ENCODE peak calls at places on chromosomes 6 and 20, in four cellular contexts. One of them, this sample, is unnamed.

GRCh38 chr20:35592339-35592960 is 23.2 kb upstream of the SPAG4 start:
- DNase-seq in SK-N-SH: no peak
- DNase-seq in HepG2: no peak
- DNase-seq in WTC11: no peak
- DNase-seq in this sample: peak

GRCh38 chr20:33790571-33790970 is 20.6 kb upstream of the CHMP4B start:
- DNase-seq in WTC11: no peak
- DNase-seq in HepG2: no peak
- DNase-seq in SK-N-SH: no peak
- DNase-seq in this sample: no peak

GRCh38 chr6:35534396-35535170 is 21.9 kb upstream of the TULP1 start:
- DNase-seq in SK-N-SH: peak
- DNase-seq in HepG2: no peak
- DNase-seq in WTC11: no peak
- DNase-seq in this sample: no peak

GRCh38 chr6:167240034-167240541 is 51.0 kb upstream of the UNC93A start:
- DNase-seq in HepG2: no peak
- DNase-seq in WTC11: no peak
- DNase-seq in SK-N-SH: no peak
- DNase-seq in this sample: no peak

GRCh38 chr20:47992021-47992467 is 206.8 kb upstream of the SULF2 start:
- DNase-seq in WTC11: no peak
- DNase-seq in SK-N-SH: no peak
- DNase-seq in HepG2: no peak
- DNase-seq in this sample: no peak

GRCh38 chr20:17910828-17911294 is 57.7 kb downstream of the SNX5 start:
- DNase-seq in WTC11: no peak
- DNase-seq in HepG2: no peak
- DNase-seq in SK-N-SH: no peak
- DNase-seq in this sample: peak

GRCh38 chr6:7673063-7673536 is 52.8 kb upstream of the BMP6 start:
- DNase-seq in HepG2: no peak
- DNase-seq in WTC11: peak
- DNase-seq in SK-N-SH: peak
- DNase-seq in this sample: peak

GRCh38 chr6:12249516-12250394 is 40.4 kb upstream of the EDN1 start:
- DNase-seq in WTC11: no peak
- DNase-seq in HepG2: no peak
- DNase-seq in SK-N-SH: no peak
- DNase-seq in this sample: no peak

GRCh38 chr6:53258774-53259155 is 90.0 kb downstream of the ELOVL5 start:
- DNase-seq in SK-N-SH: no peak
- DNase-seq in WTC11: no peak
- DNase-seq in HepG2: no peak
- DNase-seq in this sample: no peak

GRCh38 chr20:10007747-10008146 is 27.0 kb upstream of the ANKEF1 start:
- DNase-seq in WTC11: no peak
- DNase-seq in SK-N-SH: no peak
- DNase-seq in HepG2: no peak
- DNase-seq in this sample: no peak

GRCh38 chr6:117110146-117110545 is 155.2 kb upstream of the VGLL2 start:
- DNase-seq in WTC11: no peak
- DNase-seq in HepG2: no peak
- DNase-seq in SK-N-SH: no peak
- DNase-seq in this sample: no peak

GRCh38 chr6:117110737-117111136 is 154.6 kb upstream of the VGLL2 start:
- DNase-seq in SK-N-SH: no peak
- DNase-seq in WTC11: no peak
- DNase-seq in HepG2: no peak
- DNase-seq in this sample: no peak
- TF ChIP-seq FOXJ3 in SK-N-SH: no peak
- TF ChIP-seq FOXJ3 in WTC11: no peak
- TF ChIP-seq FOXJ3 in HepG2: no peak
- TF ChIP-seq FOXJ3 in this sample: no peak

DNA sequence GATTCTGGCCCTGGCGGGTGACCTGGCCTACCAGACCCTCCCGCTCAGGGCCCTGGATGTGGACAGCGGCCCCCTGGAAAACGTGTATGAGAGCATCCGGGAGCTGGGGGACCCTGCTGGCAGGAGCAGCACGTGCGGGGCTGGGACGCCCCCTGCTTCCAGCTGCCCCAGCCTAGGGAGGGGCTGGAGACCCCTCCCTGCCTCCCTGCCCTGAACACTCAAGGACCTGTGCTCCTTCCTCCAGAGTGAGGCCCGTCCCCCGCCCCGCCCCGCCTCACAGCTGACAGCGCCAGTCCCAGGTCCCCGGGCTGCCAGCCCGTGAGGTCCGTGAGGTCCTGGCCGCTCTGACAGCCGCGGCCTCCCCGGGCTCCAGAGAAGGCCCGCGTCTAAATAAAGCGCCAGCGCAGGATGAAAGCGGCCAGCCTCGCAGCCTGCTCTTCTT is 868 bp upstream of the SLC2A4RG start:
- DNase-seq in SK-N-SH: peak
- DNase-seq in WTC11: peak
- DNase-seq in HepG2: peak
- DNase-seq in this sample: peak
- TF ChIP-seq FOXJ3 in SK-N-SH: no peak
- TF ChIP-seq FOXJ3 in WTC11: no peak
- TF ChIP-seq FOXJ3 in HepG2: no peak
- TF ChIP-seq FOXJ3 in this sample: no peak

GRCh38 chr6:1395941-1396908 is 6.8 kb downstream of the FOXF2 start:
- DNase-seq in WTC11: no peak
- DNase-seq in SK-N-SH: no peak
- DNase-seq in HepG2: no peak
- DNase-seq in this sample: no peak
- TF ChIP-seq FOXJ3 in WTC11: no peak
- TF ChIP-seq FOXJ3 in SK-N-SH: no peak
- TF ChIP-seq FOXJ3 in HepG2: no peak
- TF ChIP-seq FOXJ3 in this sample: no peak

GRCh38 chr6:159692303-159693127 is 526 bp downstream of the SOD2 start:
- DNase-seq in HepG2: peak
- DNase-seq in WTC11: peak
- DNase-seq in SK-N-SH: peak
- DNase-seq in this sample: no peak
- TF ChIP-seq FOXJ3 in HepG2: no peak
- TF ChIP-seq FOXJ3 in WTC11: no peak
- TF ChIP-seq FOXJ3 in SK-N-SH: no peak
- TF ChIP-seq FOXJ3 in this sample: no peak

GRCh38 chr6:147625946-147626345 is 117.5 kb downstream of the SAMD5 start:
- DNase-seq in WTC11: no peak
- DNase-seq in HepG2: no peak
- DNase-seq in SK-N-SH: no peak
- DNase-seq in this sample: no peak
- TF ChIP-seq FOXJ3 in WTC11: no peak
- TF ChIP-seq FOXJ3 in HepG2: no peak
- TF ChIP-seq FOXJ3 in SK-N-SH: no peak
- TF ChIP-seq FOXJ3 in this sample: no peak

DNA sequence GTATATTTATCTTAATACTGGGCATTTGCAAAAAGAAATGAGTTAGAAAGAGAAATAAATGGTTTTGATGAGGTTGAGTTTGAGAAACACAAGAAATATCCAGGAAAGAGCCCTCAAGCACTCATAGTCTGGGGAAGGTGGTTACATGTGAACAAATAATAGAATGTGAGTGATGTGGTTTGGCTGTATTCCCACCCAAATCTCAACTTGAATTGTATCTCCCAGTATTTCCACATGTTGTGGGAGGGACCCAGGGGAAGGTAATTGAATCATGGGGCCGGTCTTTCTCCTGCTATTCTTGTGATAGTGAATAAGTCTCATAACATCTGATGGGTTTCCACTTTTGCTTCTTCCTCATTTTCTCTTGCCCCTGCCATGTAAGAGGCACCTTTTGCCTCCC is 334.1 kb downstream of the COL12A1 start:
- DNase-seq in WTC11: no peak
- DNase-seq in HepG2: no peak
- DNase-seq in SK-N-SH: no peak
- DNase-seq in this sample: no peak
- TF ChIP-seq FOXJ3 in WTC11: no peak
- TF ChIP-seq FOXJ3 in HepG2: no peak
- TF ChIP-seq FOXJ3 in SK-N-SH: no peak
- TF ChIP-seq FOXJ3 in this sample: no peak

GRCh38 chr6:139977887-139978332 is 603.5 kb upstream of the CITED2 start:
- DNase-seq in HepG2: peak
- DNase-seq in WTC11: no peak
- DNase-seq in SK-N-SH: no peak
- DNase-seq in this sample: no peak
- TF ChIP-seq FOXJ3 in HepG2: no peak
- TF ChIP-seq FOXJ3 in WTC11: no peak
- TF ChIP-seq FOXJ3 in SK-N-SH: no peak
- TF ChIP-seq FOXJ3 in this sample: no peak